ENCODE peak calls at places on chromosomes 4 and X, in eight cellular contexts. Z is GM23338, J is neural progenitor cell, X is MM.1S, G is HCT116, Q is hepatocyte, V is SK-N-SH, T is OCI-LY7. I is an unnamed sample.

GRCh38 chr4:94507708-94508107 is 56.0 kb downstream of the PDLIM5 start:
- DNase-seq in Z (no peak), J (no peak), X (no peak), G (peak; percentile 82), Q (peak; percentile 62), V (no peak), T (no peak), I (peak; percentile 78)

GRCh38 chr4:163680390-163681098 is 186.1 kb downstream of the TMA16 start:
- DNase-seq in Z (no peak), J (no peak), X (no peak), G (no peak), Q (no peak), V (no peak), T (no peak), I (peak; percentile 35)

GRCh38 chr4:173516621-173517612 is 13.1 kb downstream of the HAND2 start:
- DNase-seq in Z (peak; percentile 82), J (peak; percentile 81), X (no peak), G (no peak), Q (peak; percentile 52), V (peak; percentile 70), T (no peak), I (no peak)

GRCh38 chrX:131728295-131729145 is 184.6 kb downstream of the OR13H1 start:
- DNase-seq in Z (no peak), J (no peak), X (peak; percentile 84), G (no peak), Q (no peak), V (peak; percentile 54), T (no peak), I (no peak)

GRCh38 chrX:7985568-7985967 is 58.4 kb upstream of the PNPLA4 start:
- DNase-seq in Z (no peak), J (no peak), X (no peak), G (no peak), Q (no peak), V (no peak), T (no peak), I (peak; percentile 72)

GRCh38 chrX:81336455-81337144 is 134.7 kb downstream of the SH3BGRL start:
- DNase-seq in Z (no peak), J (no peak), X (no peak), G (no peak), Q (no peak), V (no peak), T (no peak), I (no peak)

GRCh38 chrX:72624194-72624593 is 51.6 kb upstream of the HDAC8 start:
- DNase-seq in Z (no peak), J (no peak), X (no peak), G (no peak), Q (no peak), V (no peak), T (no peak), I (no peak)

GRCh38 chr4:82594466-82594865 is 32.7 kb upstream of the TMEM150C start:
- DNase-seq in Z (no peak), J (no peak), X (no peak), G (no peak), Q (no peak), V (no peak), T (no peak), I (no peak)

GRCh38 chr4:142960134-142960533 is 114.0 kb upstream of the INPP4B start:
- DNase-seq in Z (no peak), J (no peak), X (no peak), G (no peak), Q (peak; percentile 21), V (no peak), T (no peak), I (no peak)

GRCh38 chr4:113112341-113112978 is 63.0 kb downstream of the ANK2 start:
- DNase-seq in Z (no peak), J (no peak), X (no peak), G (no peak), Q (no peak), V (no peak), T (no peak), I (no peak)

GRCh38 chr4:118400362-118400761 is 47.6 kb upstream of the PRSS12 start:
- DNase-seq in Z (peak; percentile 14), J (no peak), X (no peak), G (no peak), Q (no peak), V (no peak), T (no peak), I (no peak)

GRCh38 chr4:25993564-25994185 is 79.7 kb downstream of the SMIM20 start:
- DNase-seq in Z (peak; percentile 97), J (peak; percentile 75), X (peak; percentile 21), G (peak; percentile 56), Q (peak; percentile 22), V (peak; percentile 41), T (peak; percentile 65), I (peak; percentile 13)
- TF ChIP-seq CTCF in Z (peak; percentile 77), J (peak; percentile 57), X (peak; percentile 42), G (no peak), Q (peak; percentile 13), V (peak; percentile 25), T (peak; percentile 77), I (peak; percentile 42)

GRCh38 chr4:106763044-106763443 is 273.1 kb downstream of the DKK2 start:
- DNase-seq in Z (peak; percentile 5), J (peak; percentile 67), X (no peak), G (no peak), Q (no peak), V (no peak), T (no peak), I (peak; percentile 11)
- TF ChIP-seq EZH2phosphoT487 in Z (no peak), J (no peak), X (no peak), G (no peak), Q (no peak), V (no peak), T (no peak), I (no peak)

GRCh38 chr4:186642530-186642929 is 81.1 kb downstream of the FAT1 start:
- DNase-seq in Z (no peak), J (no peak), X (no peak), G (no peak), Q (no peak), V (no peak), T (no peak), I (no peak)

GRCh38 chr4:186642998-186643397 is 80.7 kb downstream of the FAT1 start:
- DNase-seq in Z (no peak), J (no peak), X (no peak), G (no peak), Q (no peak), V (no peak), T (no peak), I (no peak)

GRCh38 chr4:186644737-186645261 is 78.9 kb downstream of the FAT1 start:
- DNase-seq in Z (no peak), J (no peak), X (no peak), G (no peak), Q (no peak), V (no peak), T (no peak), I (no peak)

GRCh38 chr4:186644316-186644638 is 79.4 kb downstream of the FAT1 start:
- DNase-seq in Z (no peak), J (no peak), X (no peak), G (no peak), Q (no peak), V (no peak), T (no peak), I (no peak)

DNA sequence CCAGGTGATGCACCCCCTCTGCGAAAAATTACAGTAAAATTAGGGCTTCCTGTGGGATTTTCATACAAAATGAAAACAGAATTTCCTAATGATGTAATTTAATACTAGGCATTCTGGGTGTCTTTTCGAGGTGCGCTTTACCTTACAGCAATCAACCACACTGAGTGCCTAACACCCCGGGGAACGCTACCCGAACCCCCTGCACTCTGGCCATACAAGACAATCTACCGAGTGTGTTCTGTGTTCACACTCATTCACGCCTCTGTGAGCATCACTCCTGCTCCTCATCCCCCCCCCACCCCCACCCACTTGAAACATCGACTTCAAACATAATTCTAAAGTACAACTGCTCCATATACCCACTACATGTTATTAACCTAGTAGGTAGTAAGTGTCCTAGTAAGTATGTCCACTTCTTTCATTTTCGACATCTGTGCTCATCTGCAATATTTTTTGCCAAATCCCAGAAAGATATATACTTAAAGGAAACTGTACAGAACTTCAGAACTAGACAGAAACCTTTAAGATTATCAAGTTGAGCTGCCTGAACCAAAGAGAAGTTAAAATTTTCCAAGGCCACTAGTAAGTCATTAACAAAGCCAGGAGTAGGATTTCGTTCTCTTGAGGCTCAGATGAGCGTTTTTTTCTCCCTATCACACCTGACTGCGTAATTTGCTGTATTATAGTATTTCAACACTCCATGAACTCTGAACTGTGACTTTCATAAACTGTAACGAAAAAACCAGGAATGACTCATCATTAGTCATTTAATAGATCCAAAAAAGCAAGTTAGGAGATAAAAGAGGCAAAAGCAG is 79.9 kb downstream of the FAT1 start:
- DNase-seq in Z (no peak), J (no peak), X (no peak), G (no peak), Q (peak; percentile 63), V (no peak), T (no peak), I (peak; percentile 83)
- H3K79me2 ChIP-seq in Z (peaks cover 8% of the 10 kb centered on the region), J (peaks cover 96% of the 10 kb centered on the region), X (no peaks in the 10 kb centered on the region), G (peaks cover 99% of the 10 kb centered on the region), Q (peaks cover 20% of the 10 kb centered on the region), V (peaks cover 19% of the 10 kb centered on the region), T (no peaks in the 10 kb centered on the region), I (no peaks in the 10 kb centered on the region)

GRCh38 chr4:152087335-152087734 is 326.5 kb upstream of the GATB start:
- DNase-seq in Z (no peak), J (no peak), X (no peak), G (no peak), Q (peak; percentile 58), V (no peak), T (no peak), I (no peak)

GRCh38 chr4:152085657-152086056 is 324.9 kb upstream of the GATB start:
- DNase-seq in Z (no peak), J (no peak), X (no peak), G (no peak), Q (no peak), V (no peak), T (no peak), I (no peak)

GRCh38 chr4:152089564-152089963 is 328.8 kb upstream of the GATB start:
- DNase-seq in Z (no peak), J (no peak), X (no peak), G (no peak), Q (no peak), V (no peak), T (no peak), I (no peak)

GRCh38 chr4:152094851-152095700 is 334.3 kb upstream of the GATB start:
- DNase-seq in Z (no peak), J (no peak), X (no peak), G (no peak), Q (no peak), V (no peak), T (no peak), I (peak; percentile 56)

GRCh38 chr4:152090543-152090942 is 329.7 kb upstream of the GATB start:
- DNase-seq in Z (no peak), J (no peak), X (no peak), G (no peak), Q (peak; percentile 56), V (peak; percentile 22), T (peak; percentile 20), I (no peak)
- TF ChIP-seq CTCF in Z (no peak), J (no peak), X (no peak), G (no peak), Q (no peak), V (no peak), T (no peak), I (no peak)